ENCODE peak calls at places on chromosomes 3 and 15, in seven cellular contexts. One of them, this sample, is unnamed.

GRCh38 chr3:32281570-32282106 is 43.2 kb downstream of the CMTM8 start:
- DNase-seq in AG20443: no peak
- DNase-seq in GM03348: no peak
- DNase-seq in lung microvascular endothelial cell: no peak
- DNase-seq in B cell: no peak
- DNase-seq in AML-193: no peak
- DNase-seq in Caki2: no peak
- DNase-seq in this sample: no peak

GRCh38 chr15:100438570-100438969 is 90.2 kb downstream of the CERS3 start:
- DNase-seq in AG20443: no peak
- DNase-seq in GM03348: no peak
- DNase-seq in lung microvascular endothelial cell: no peak
- DNase-seq in B cell: no peak
- DNase-seq in AML-193: peak; percentile 40
- DNase-seq in Caki2: no peak
- DNase-seq in this sample: no peak

GRCh38 chr15:94965593-94965992 is 734.2 kb downstream of the MCTP2 start:
- DNase-seq in AG20443: no peak
- DNase-seq in GM03348: no peak
- DNase-seq in lung microvascular endothelial cell: peak; percentile 76
- DNase-seq in B cell: no peak
- DNase-seq in AML-193: no peak
- DNase-seq in Caki2: no peak
- DNase-seq in this sample: peak; percentile 78

GRCh38 chr15:67146214-67146613 is 80.8 kb downstream of the SMAD3 start:
- DNase-seq in AG20443: peak; percentile 46
- DNase-seq in GM03348: peak; percentile 63
- DNase-seq in lung microvascular endothelial cell: peak; percentile 74
- DNase-seq in B cell: peak; percentile 30
- DNase-seq in AML-193: no peak
- DNase-seq in Caki2: no peak
- DNase-seq in this sample: peak; percentile 89

GRCh38 chr3:182258538-182259177 is 534.6 kb upstream of the ATP11B start:
- DNase-seq in AG20443: no peak
- DNase-seq in GM03348: no peak
- DNase-seq in lung microvascular endothelial cell: peak; percentile 54
- DNase-seq in B cell: no peak
- DNase-seq in AML-193: peak; percentile 60
- DNase-seq in Caki2: peak; percentile 30
- DNase-seq in this sample: peak; percentile 35

GRCh38 chr15:45205192-45205591 is 17.4 kb upstream of the SHF start:
- DNase-seq in AG20443: peak; percentile 73
- DNase-seq in GM03348: peak; percentile 72
- DNase-seq in lung microvascular endothelial cell: peak; percentile 71
- DNase-seq in B cell: no peak
- DNase-seq in AML-193: peak; percentile 57
- DNase-seq in Caki2: peak; percentile 22
- DNase-seq in this sample: peak; percentile 65

GRCh38 chr3:197297020-197297419 is 1.4 kb downstream of the DLG1 start:
- DNase-seq in AG20443: no peak
- DNase-seq in GM03348: no peak
- DNase-seq in lung microvascular endothelial cell: peak; percentile 49
- DNase-seq in B cell: no peak
- DNase-seq in AML-193: no peak
- DNase-seq in Caki2: no peak
- DNase-seq in this sample: no peak

GRCh38 chr15:53830707-53831386 is 71.4 kb upstream of the WDR72 start:
- DNase-seq in AG20443: no peak
- DNase-seq in GM03348: no peak
- DNase-seq in lung microvascular endothelial cell: no peak
- DNase-seq in B cell: no peak
- DNase-seq in AML-193: no peak
- DNase-seq in Caki2: peak; percentile 84
- DNase-seq in this sample: no peak

GRCh38 chr15:31399544-31400171 is 73.0 kb downstream of the KLF13 start:
- DNase-seq in AG20443: no peak
- DNase-seq in GM03348: peak; percentile 18
- DNase-seq in lung microvascular endothelial cell: no peak
- DNase-seq in B cell: no peak
- DNase-seq in AML-193: no peak
- DNase-seq in Caki2: no peak
- DNase-seq in this sample: no peak

GRCh38 chr3:126365351-126366274 is 8.4 kb upstream of the KLF15 start:
- DNase-seq in AG20443: no peak
- DNase-seq in GM03348: no peak
- DNase-seq in lung microvascular endothelial cell: no peak
- DNase-seq in B cell: no peak
- DNase-seq in AML-193: no peak
- DNase-seq in Caki2: no peak
- DNase-seq in this sample: no peak

GRCh38 chr3:62553811-62554210 is 180.5 kb upstream of the FEZF2 start:
- DNase-seq in AG20443: no peak
- DNase-seq in GM03348: no peak
- DNase-seq in lung microvascular endothelial cell: no peak
- DNase-seq in B cell: no peak
- DNase-seq in AML-193: no peak
- DNase-seq in Caki2: no peak
- DNase-seq in this sample: no peak